ENCODE peak calls at places on chromosomes 13 and 19, in five cellular contexts. One of them, this sample, is unnamed.

GRCh38 chr13:95800455-95800854 is 123.5 kb downstream of the DNAJC3 start:
- DNase-seq in OCI-LY7: no peak
- DNase-seq in body of pancreas: no peak
- DNase-seq in endodermal cell: no peak
- DNase-seq in adrenal gland: no peak
- DNase-seq in this sample: no peak

GRCh38 chr13:55263045-55263444 is 1877.7 kb upstream of the PRR20A start:
- DNase-seq in OCI-LY7: no peak
- DNase-seq in body of pancreas: no peak
- DNase-seq in endodermal cell: no peak
- DNase-seq in adrenal gland: no peak
- DNase-seq in this sample: no peak

GRCh38 chr19:42284641-42285341 is 15.7 kb downstream of the CIC start:
- DNase-seq in OCI-LY7: peak; percentile 51
- DNase-seq in body of pancreas: peak; percentile 40
- DNase-seq in endodermal cell: peak; percentile 69
- DNase-seq in adrenal gland: no peak
- DNase-seq in this sample: no peak

GRCh38 chr13:37599509-37599908 is 941 bp upstream of the POSTN start:
- DNase-seq in OCI-LY7: no peak
- DNase-seq in body of pancreas: no peak
- DNase-seq in endodermal cell: no peak
- DNase-seq in adrenal gland: no peak
- DNase-seq in this sample: no peak

GRCh38 chr19:34994286-34994642 is 5.9 kb upstream of the GRAMD1A start:
- DNase-seq in OCI-LY7: no peak
- DNase-seq in body of pancreas: no peak
- DNase-seq in endodermal cell: peak; percentile 36
- DNase-seq in adrenal gland: no peak
- DNase-seq in this sample: no peak

GRCh38 chr19:16327911-16328823 is 3.5 kb downstream of the KLF2 start:
- DNase-seq in OCI-LY7: peak; percentile 68
- DNase-seq in body of pancreas: peak; percentile 33
- DNase-seq in endodermal cell: no peak
- DNase-seq in adrenal gland: peak; percentile 81
- DNase-seq in this sample: no peak

GRCh38 chr13:79480954-79481684 is at the start of gene NDFIP2:
- DNase-seq in OCI-LY7: peak; percentile 52
- DNase-seq in body of pancreas: peak; percentile 88
- DNase-seq in endodermal cell: peak; percentile 93
- DNase-seq in adrenal gland: peak; percentile 81
- DNase-seq in this sample: no peak

GRCh38 chr13:93689333-93689732 is 462.7 kb downstream of the GPC6 start:
- DNase-seq in OCI-LY7: no peak
- DNase-seq in body of pancreas: no peak
- DNase-seq in endodermal cell: no peak
- DNase-seq in adrenal gland: no peak
- DNase-seq in this sample: no peak

GRCh38 chr13:62510906-62511655 is 1095.4 kb upstream of the PCDH20 start:
- DNase-seq in OCI-LY7: no peak
- DNase-seq in body of pancreas: no peak
- DNase-seq in endodermal cell: no peak
- DNase-seq in adrenal gland: no peak
- DNase-seq in this sample: no peak

GRCh38 chr13:36126496-36126895 is 4.7 kb downstream of the DCLK1 start:
- DNase-seq in OCI-LY7: no peak
- DNase-seq in body of pancreas: no peak
- DNase-seq in endodermal cell: no peak
- DNase-seq in adrenal gland: no peak
- DNase-seq in this sample: no peak

GRCh38 chr19:3366104-3366760 is at the start of gene NFIC:
- DNase-seq in OCI-LY7: no peak
- DNase-seq in body of pancreas: peak; percentile 83
- DNase-seq in endodermal cell: peak; percentile 74
- DNase-seq in adrenal gland: peak; percentile 81
- DNase-seq in this sample: no peak

GRCh38 chr13:101390461-101390860 is 25.8 kb downstream of the NALCN start:
- DNase-seq in OCI-LY7: no peak
- DNase-seq in body of pancreas: no peak
- DNase-seq in endodermal cell: no peak
- DNase-seq in adrenal gland: no peak
- DNase-seq in this sample: no peak

GRCh38 chr13:108610517-108610916 is 18.9 kb upstream of the MYO16 start:
- DNase-seq in OCI-LY7: no peak
- DNase-seq in body of pancreas: no peak
- DNase-seq in endodermal cell: no peak
- DNase-seq in adrenal gland: no peak
- DNase-seq in this sample: no peak

GRCh38 chr13:113742000-113742441 is 17.0 kb upstream of the TMEM255B start:
- DNase-seq in OCI-LY7: no peak
- DNase-seq in body of pancreas: no peak
- DNase-seq in endodermal cell: peak; percentile 80
- DNase-seq in adrenal gland: no peak
- DNase-seq in this sample: no peak

GRCh38 chr19:46471116-46471733 is at the start of gene PNMA8A:
- DNase-seq in OCI-LY7: no peak
- DNase-seq in body of pancreas: peak; percentile 67
- DNase-seq in endodermal cell: peak; percentile 96
- DNase-seq in adrenal gland: peak; percentile 84
- DNase-seq in this sample: no peak

GRCh38 chr13:82480415-82480814 is 1401.9 kb downstream of the SLITRK1 start:
- DNase-seq in OCI-LY7: no peak
- DNase-seq in body of pancreas: no peak
- DNase-seq in endodermal cell: no peak
- DNase-seq in adrenal gland: no peak
- DNase-seq in this sample: no peak

GRCh38 chr19:17242431-17243208 is 3.1 kb downstream of the NR2F6 start:
- DNase-seq in OCI-LY7: peak; percentile 46
- DNase-seq in body of pancreas: no peak
- DNase-seq in endodermal cell: peak; percentile 40
- DNase-seq in adrenal gland: no peak
- DNase-seq in this sample: no peak

GRCh38 chr19:32041681-32042292 is 303.6 kb upstream of the ZNF507 start:
- DNase-seq in OCI-LY7: peak; percentile 1
- DNase-seq in body of pancreas: peak; percentile 45
- DNase-seq in endodermal cell: peak; percentile 76
- DNase-seq in adrenal gland: peak; percentile 63
- DNase-seq in this sample: no peak

GRCh38 chr13:92272177-92272576 is 873.8 kb downstream of the GPC5 start:
- DNase-seq in OCI-LY7: no peak
- DNase-seq in body of pancreas: no peak
- DNase-seq in endodermal cell: no peak
- DNase-seq in adrenal gland: no peak
- DNase-seq in this sample: no peak

GRCh38 chr13:35388979-35389378 is 87.5 kb downstream of the MAB21L1 start:
- DNase-seq in OCI-LY7: no peak
- DNase-seq in body of pancreas: no peak
- DNase-seq in endodermal cell: no peak
- DNase-seq in adrenal gland: no peak
- DNase-seq in this sample: no peak

GRCh38 chr13:24617394-24618218 is 62.6 kb upstream of the ATP12A start:
- DNase-seq in OCI-LY7: no peak
- DNase-seq in body of pancreas: no peak
- DNase-seq in endodermal cell: no peak
- DNase-seq in adrenal gland: no peak
- DNase-seq in this sample: no peak

GRCh38 chr13:24627090-24627714 is 53.0 kb upstream of the ATP12A start:
- DNase-seq in OCI-LY7: no peak
- DNase-seq in body of pancreas: peak; percentile 42
- DNase-seq in endodermal cell: peak; percentile 95
- DNase-seq in adrenal gland: no peak
- DNase-seq in this sample: no peak

GRCh38 chr13:42038661-42039456 is 9.6 kb upstream of the DGKH start:
- DNase-seq in OCI-LY7: no peak
- DNase-seq in body of pancreas: no peak
- DNase-seq in endodermal cell: no peak
- DNase-seq in adrenal gland: no peak
- DNase-seq in this sample: no peak

GRCh38 chr13:32415019-32415418 is 12.9 kb downstream of the N4BP2L1 start:
- DNase-seq in OCI-LY7: peak; percentile 20
- DNase-seq in body of pancreas: no peak
- DNase-seq in endodermal cell: peak; percentile 81
- DNase-seq in adrenal gland: no peak
- DNase-seq in this sample: no peak

GRCh38 chr13:109767023-109767422 is 19.4 kb downstream of the IRS2 start:
- DNase-seq in OCI-LY7: no peak
- DNase-seq in body of pancreas: no peak
- DNase-seq in endodermal cell: no peak
- DNase-seq in adrenal gland: peak; percentile 32
- DNase-seq in this sample: no peak

GRCh38 chr19:13597625-13598024 is 91.3 kb upstream of the CACNA1A start:
- DNase-seq in OCI-LY7: peak; percentile 74
- DNase-seq in body of pancreas: peak; percentile 25
- DNase-seq in endodermal cell: peak; percentile 76
- DNase-seq in adrenal gland: peak; percentile 58
- DNase-seq in this sample: no peak

GRCh38 chr19:23512151-23512925 is 117.1 kb upstream of the ZNF91 start:
- DNase-seq in OCI-LY7: no peak
- DNase-seq in body of pancreas: no peak
- DNase-seq in endodermal cell: no peak
- DNase-seq in adrenal gland: no peak
- DNase-seq in this sample: no peak

GRCh38 chr13:95924389-95924994 is 128.7 kb downstream of the UGGT2 start:
- DNase-seq in OCI-LY7: no peak
- DNase-seq in body of pancreas: no peak
- DNase-seq in endodermal cell: peak; percentile 57
- DNase-seq in adrenal gland: peak; percentile 29
- DNase-seq in this sample: peak; percentile 19

GRCh38 chr13:91498298-91498697 is 99.9 kb downstream of the GPC5 start:
- DNase-seq in OCI-LY7: no peak
- DNase-seq in body of pancreas: no peak
- DNase-seq in endodermal cell: no peak
- DNase-seq in adrenal gland: no peak
- DNase-seq in this sample: no peak

GRCh38 chr19:10756791-10757190 is 38.9 kb downstream of the DNM2 start:
- DNase-seq in OCI-LY7: no peak
- DNase-seq in body of pancreas: no peak
- DNase-seq in endodermal cell: no peak
- DNase-seq in adrenal gland: no peak
- DNase-seq in this sample: no peak

GRCh38 chr13:36288794-36289391 is 8.7 kb downstream of the CCDC169 start:
- DNase-seq in OCI-LY7: peak; percentile 32
- DNase-seq in body of pancreas: no peak
- DNase-seq in endodermal cell: no peak
- DNase-seq in adrenal gland: no peak
- DNase-seq in this sample: no peak

GRCh38 chr19:28065026-28065425 is 1147.9 kb downstream of the UQCRFS1 start:
- DNase-seq in OCI-LY7: no peak
- DNase-seq in body of pancreas: no peak
- DNase-seq in endodermal cell: no peak
- DNase-seq in adrenal gland: no peak
- DNase-seq in this sample: no peak

GRCh38 chr13:50685491-50685890 is 158.0 kb downstream of the DLEU7 start:
- DNase-seq in OCI-LY7: no peak
- DNase-seq in body of pancreas: peak; percentile 32
- DNase-seq in endodermal cell: no peak
- DNase-seq in adrenal gland: peak; percentile 62
- DNase-seq in this sample: no peak

GRCh38 chr13:27171830-27172494 is 351 bp upstream of the USP12 start:
- DNase-seq in OCI-LY7: peak; percentile 93
- DNase-seq in body of pancreas: peak; percentile 93
- DNase-seq in endodermal cell: peak; percentile 96
- DNase-seq in adrenal gland: peak; percentile 92
- DNase-seq in this sample: no peak

GRCh38 chr13:35630551-35631275 is 154.2 kb upstream of the MAB21L1 start:
- DNase-seq in OCI-LY7: peak; percentile 54
- DNase-seq in body of pancreas: no peak
- DNase-seq in endodermal cell: peak; percentile 83
- DNase-seq in adrenal gland: no peak
- DNase-seq in this sample: no peak

GRCh38 chr13:89568276-89568675 is 1779.2 kb upstream of the MIR17HG start:
- DNase-seq in OCI-LY7: no peak
- DNase-seq in body of pancreas: no peak
- DNase-seq in endodermal cell: no peak
- DNase-seq in adrenal gland: no peak
- DNase-seq in this sample: no peak

GRCh38 chr19:57466489-57466888 is 9.5 kb upstream of the VN1R1 start:
- DNase-seq in OCI-LY7: no peak
- DNase-seq in body of pancreas: no peak
- DNase-seq in endodermal cell: no peak
- DNase-seq in adrenal gland: no peak
- DNase-seq in this sample: no peak

GRCh38 chr19:57465680-57466381 is 8.9 kb upstream of the VN1R1 start:
- DNase-seq in OCI-LY7: peak; percentile 74
- DNase-seq in body of pancreas: no peak
- DNase-seq in endodermal cell: peak; percentile 75
- DNase-seq in adrenal gland: no peak
- DNase-seq in this sample: peak; percentile 7
- H3K9me3 ChIP-seq in OCI-LY7: no peaks in the 10 kb centered on the region
- H3K9me3 ChIP-seq in body of pancreas: peaks cover 43% of the 10 kb centered on the region
- H3K9me3 ChIP-seq in endodermal cell: peaks cover 58% of the 10 kb centered on the region
- H3K9me3 ChIP-seq in adrenal gland: peaks cover 38% of the 10 kb centered on the region
- H3K9me3 ChIP-seq in this sample: peaks cover 4% of the 10 kb centered on the region

GRCh38 chr13:75802161-75802560 is 166.0 kb downstream of the LMO7 start:
- DNase-seq in OCI-LY7: no peak
- DNase-seq in body of pancreas: no peak
- DNase-seq in endodermal cell: no peak
- DNase-seq in adrenal gland: no peak
- DNase-seq in this sample: no peak
- H3K9me3 ChIP-seq in OCI-LY7: no peaks in the 10 kb centered on the region
- H3K9me3 ChIP-seq in body of pancreas: no peaks in the 10 kb centered on the region
- H3K9me3 ChIP-seq in endodermal cell: no peaks in the 10 kb centered on the region
- H3K9me3 ChIP-seq in adrenal gland: no peaks in the 10 kb centered on the region
- H3K9me3 ChIP-seq in this sample: no peaks in the 10 kb centered on the region

GRCh38 chr19:53409505-53410204 is 14.7 kb downstream of the ZNF765 start:
- DNase-seq in OCI-LY7: no peak
- DNase-seq in body of pancreas: no peak
- DNase-seq in endodermal cell: no peak
- DNase-seq in adrenal gland: no peak
- DNase-seq in this sample: no peak
- H3K9me3 ChIP-seq in OCI-LY7: peaks cover 53% of the 10 kb centered on the region
- H3K9me3 ChIP-seq in body of pancreas: peaks cover 64% of the 10 kb centered on the region
- H3K9me3 ChIP-seq in endodermal cell: peaks cover 86% of the 10 kb centered on the region
- H3K9me3 ChIP-seq in adrenal gland: no peaks in the 10 kb centered on the region
- H3K9me3 ChIP-seq in this sample: peaks cover 37% of the 10 kb centered on the region

DNA sequence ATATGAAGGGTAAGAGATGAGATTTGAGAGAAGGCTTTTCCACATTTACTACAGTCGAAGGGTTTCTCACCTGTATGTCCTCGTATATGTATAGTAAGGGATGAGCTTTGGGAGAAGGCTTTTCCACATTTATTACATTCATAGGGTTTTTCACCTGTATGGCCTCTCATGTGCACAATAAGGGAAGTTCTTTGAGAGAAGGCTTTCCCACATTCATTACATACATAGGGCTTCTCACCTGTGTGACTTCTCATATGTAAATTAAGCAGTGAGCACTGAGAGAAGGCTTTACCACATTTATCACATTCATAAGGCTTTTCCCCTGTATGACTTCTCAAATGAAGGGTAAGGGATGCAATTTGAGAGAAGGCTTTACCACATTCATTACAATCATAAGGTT is 41.8 kb downstream of the ZNF527 start:
- DNase-seq in OCI-LY7: no peak
- DNase-seq in body of pancreas: no peak
- DNase-seq in endodermal cell: no peak
- DNase-seq in adrenal gland: no peak
- DNase-seq in this sample: no peak
- H3K9me3 ChIP-seq in OCI-LY7: peaks cover 76% of the 10 kb centered on the region
- H3K9me3 ChIP-seq in body of pancreas: peaks cover 60% of the 10 kb centered on the region
- H3K9me3 ChIP-seq in endodermal cell: peaks cover 97% of the 10 kb centered on the region
- H3K9me3 ChIP-seq in adrenal gland: peaks cover 53% of the 10 kb centered on the region
- H3K9me3 ChIP-seq in this sample: peaks cover 18% of the 10 kb centered on the region